ENCODE peak calls at places on chromosomes 12 and 14, in ten cellular contexts. P is T follicular helper cell; O is GM10248; V is head of caudate nucleus; X is Right ventricle myocardium superior; F is cardiac muscle cell; G is fibroblast of lung; A is naive thymus-derived CD4-positive, alpha-beta T cell; W is neural crest cell; N is heart right ventricle. Z is an unnamed sample.
A peak's percentile ranks its signal among the peaks of the same experiment; 100 is the strongest.

GRCh38 chr14:100711117-100711462 is 15.6 kb upstream of the DLK1 start:
- DNase-seq in P (no peak), O (no peak), V (no peak), X (no peak), F (no peak), G (no peak), A (no peak), W (no peak), N (no peak), Z (no peak)

GRCh38 chr12:83759906-83760305 is 1073.2 kb downstream of the TMTC2 start:
- DNase-seq in P (no peak), O (no peak), V (no peak), X (no peak), F (no peak), G (no peak), A (no peak), W (no peak), N (no peak), Z (no peak)

GRCh38 chr14:99777956-99778355 is 15.3 kb upstream of the EML1 start:
- DNase-seq in P (no peak), O (no peak), V (no peak), X (no peak), F (no peak), G (no peak), A (no peak), W (no peak), N (no peak), Z (no peak)

GRCh38 chr14:72619071-72619710 is 274.7 kb downstream of the DPF3 start:
- DNase-seq in P (no peak), O (no peak), V (no peak), X (no peak), F (no peak), G (no peak), A (no peak), W (no peak), N (no peak), Z (no peak)

GRCh38 chr14:99818503-99819036 is 25.4 kb downstream of the EML1 start:
- DNase-seq in P (no peak), O (no peak), V (no peak), X (no peak), F (no peak), G (peak; percentile 12), A (no peak), W (no peak), N (no peak), Z (no peak)

GRCh38 chr12:128763395-128763794 is 60.4 kb downstream of the SLC15A4 start:
- DNase-seq in P (no peak), O (no peak), V (no peak), X (no peak), F (no peak), G (no peak), A (no peak), W (no peak), N (no peak), Z (no peak)

GRCh38 chr12:2456813-2457186 is 338.0 kb upstream of the FKBP4 start:
- DNase-seq in P (no peak), O (no peak), V (no peak), X (no peak), F (no peak), G (no peak), A (no peak), W (no peak), N (no peak), Z (no peak)

GRCh38 chr14:75811136-75811839 is 150.2 kb downstream of the TTLL5 start:
- DNase-seq in P (no peak), O (no peak), V (no peak), X (no peak), F (no peak), G (no peak), A (no peak), W (no peak), N (no peak), Z (no peak)

GRCh38 chr12:34303091-34303870 is 281.0 kb downstream of the ALG10 start:
- DNase-seq in P (no peak), O (no peak), V (no peak), X (peak; percentile 10), F (no peak), G (no peak), A (no peak), W (no peak), N (no peak), Z (no peak)

GRCh38 chr12:47964102-47964723 is 817 bp downstream of the TMEM106C start:
- DNase-seq in P (no peak), O (no peak), V (peak; percentile 9), X (no peak), F (no peak), G (no peak), A (no peak), W (no peak), N (no peak), Z (no peak)

GRCh38 chr14:55438066-55438683 is 2.2 kb downstream of the TBPL2 start:
- DNase-seq in P (no peak), O (no peak), V (peak; percentile 24), X (no peak), F (peak; percentile 66), G (peak; percentile 60), A (peak; percentile 15), W (no peak), N (no peak), Z (no peak)

GRCh38 chr12:121903202-121903601 is 14.6 kb downstream of the PSMD9 start:
- DNase-seq in P (no peak), O (no peak), V (no peak), X (no peak), F (no peak), G (no peak), A (no peak), W (no peak), N (no peak), Z (no peak)

GRCh38 chr12:44000309-44000952 is 164.6 kb downstream of the TMEM117 start:
- DNase-seq in P (no peak), O (peak; percentile 47), V (peak; percentile 6), X (no peak), F (peak; percentile 74), G (peak; percentile 25), A (no peak), W (peak; percentile 7), N (no peak), Z (no peak)

GRCh38 chr12:90682398-90682797 is 272.6 kb downstream of the CCER1 start:
- DNase-seq in P (no peak), O (no peak), V (no peak), X (no peak), F (no peak), G (peak; percentile 92), A (no peak), W (no peak), N (no peak), Z (no peak)

GRCh38 chr12:122999986-123000420 is 19.5 kb downstream of the ARL6IP4 start:
- DNase-seq in P (no peak), O (no peak), V (no peak), X (no peak), F (no peak), G (no peak), A (no peak), W (no peak), N (no peak), Z (no peak)

GRCh38 chr12:101027200-101027599 is 182.8 kb downstream of the SLC5A8 start:
- DNase-seq in P (no peak), O (no peak), V (no peak), X (no peak), F (no peak), G (no peak), A (no peak), W (no peak), N (no peak), Z (no peak)

GRCh38 chr14:68528031-68528687 is 264.7 kb downstream of the ZFP36L1 start:
- DNase-seq in P (no peak), O (no peak), V (no peak), X (no peak), F (no peak), G (no peak), A (no peak), W (no peak), N (no peak), Z (peak; percentile 24)

GRCh38 chr12:82009524-82009923 is 250.4 kb upstream of the PPFIA2 start:
- DNase-seq in P (no peak), O (no peak), V (no peak), X (no peak), F (no peak), G (no peak), A (no peak), W (no peak), N (no peak), Z (no peak)

GRCh38 chr12:40870981-40871380 is 178.7 kb downstream of the CNTN1 start:
- DNase-seq in P (no peak), O (no peak), V (no peak), X (no peak), F (no peak), G (no peak), A (no peak), W (no peak), N (no peak), Z (no peak)

GRCh38 chr14:34104750-34105397 is 154.0 kb upstream of the EGLN3 start:
- DNase-seq in P (no peak), O (no peak), V (no peak), X (no peak), F (peak; percentile 47), G (no peak), A (no peak), W (no peak), N (no peak), Z (no peak)

GRCh38 chr12:54173066-54173726 is 15.6 kb downstream of the SMUG1 start:
- DNase-seq in P (peak; percentile 7), O (peak; percentile 40), V (peak; percentile 56), X (peak; percentile 60), F (peak; percentile 61), G (peak; percentile 27), A (peak; percentile 20), W (peak; percentile 22), N (peak; percentile 32), Z (peak; percentile 54)

GRCh38 chr14:85296466-85297210 is 233.3 kb upstream of the FLRT2 start:
- DNase-seq in P (no peak), O (no peak), V (no peak), X (no peak), F (peak; percentile 16), G (peak; percentile 69), A (no peak), W (no peak), N (no peak), Z (no peak)

GRCh38 chr14:90814806-90815566 is 1.2 kb downstream of the TTC7B start:
- DNase-seq in P (no peak), O (no peak), V (no peak), X (no peak), F (no peak), G (no peak), A (no peak), W (no peak), N (no peak), Z (no peak)

GRCh38 chr12:105110851-105111250 is 3.3 kb downstream of the WASHC4 start:
- DNase-seq in P (no peak), O (no peak), V (no peak), X (no peak), F (no peak), G (no peak), A (no peak), W (no peak), N (no peak), Z (no peak)

GRCh38 chr12:113155641-113156040 is 6.1 kb downstream of the CFAP73 start:
- DNase-seq in P (no peak), O (no peak), V (no peak), X (no peak), F (no peak), G (no peak), A (no peak), W (no peak), N (no peak), Z (no peak)

GRCh38 chr12:130526813-130527212 is 189.1 kb downstream of the PIWIL1 start:
- DNase-seq in P (no peak), O (no peak), V (no peak), X (no peak), F (peak; percentile 84), G (no peak), A (no peak), W (peak; percentile 67), N (no peak), Z (no peak)

GRCh38 chr12:90216815-90217214 is 508.2 kb upstream of the ATP2B1 start:
- DNase-seq in P (no peak), O (no peak), V (no peak), X (no peak), F (no peak), G (peak; percentile 70), A (no peak), W (no peak), N (no peak), Z (no peak)

GRCh38 chr14:93941293-93941910 is 14.3 kb downstream of the FAM181A start:
- DNase-seq in P (no peak), O (no peak), V (no peak), X (no peak), F (no peak), G (peak; percentile 91), A (no peak), W (no peak), N (no peak), Z (no peak)

Z was measured in ureter.